ENCODE peak calls at places on chromosomes 5 and 9, in nine cellular contexts. H, E, N, B, O, C, X, L and Y are unnamed samples.

GRCh38 chr9:70058569-70059161 is 15.0 kb downstream of the MAMDC2 start:
- DNase-seq in N (no peak), O (no peak), L (no peak), H (no peak), B (no peak), E (no peak), C (no peak), X (no peak), Y (no peak)

GRCh38 chr9:16132513-16132912 is 579.7 kb downstream of the CCDC171 start:
- DNase-seq in C (peak; percentile 67), H (peak; percentile 74), L (no peak), B (no peak), N (no peak), X (no peak), O (peak; percentile 70), E (no peak), Y (no peak)

GRCh38 chr9:83637389-83637788 is 14.4 kb downstream of the IDNK start:
- DNase-seq in C (no peak), N (no peak), E (no peak), H (no peak), O (no peak), B (no peak), X (no peak), L (no peak), Y (no peak)

GRCh38 chr9:106075991-106076390 is 381.6 kb downstream of the TMEM38B start:
- DNase-seq in O (peak; percentile 93), C (no peak), X (no peak), B (no peak), H (peak; percentile 16), E (no peak), L (no peak), N (no peak), Y (no peak)

GRCh38 chr9:97514531-97514930 is 13.1 kb downstream of the TMOD1 start:
- DNase-seq in B (no peak), C (no peak), L (peak; percentile 47), E (peak; percentile 45), N (no peak), H (no peak), O (no peak), X (no peak), Y (no peak)

GRCh38 chr9:85108229-85108628 is 438.7 kb downstream of the NTRK2 start:
- DNase-seq in H (no peak), C (no peak), X (peak; percentile 28), N (no peak), L (no peak), E (no peak), O (no peak), B (no peak), Y (no peak)

GRCh38 chr9:9949368-9949767 is 663.4 kb downstream of the PTPRD start:
- DNase-seq in N (no peak), L (no peak), E (no peak), O (no peak), H (no peak), C (no peak), B (no peak), X (no peak), Y (no peak)

GRCh38 chr9:127714916-127715442 is 484 bp downstream of the PTRH1 start:
- DNase-seq in L (no peak), X (peak; percentile 58), C (no peak), B (no peak), O (no peak), H (no peak), N (no peak), E (peak; percentile 37), Y (no peak)

GRCh38 chr5:56649569-56649968 is 165.8 kb upstream of the MAP3K1 start:
- DNase-seq in B (no peak), N (no peak), C (peak; percentile 8), X (no peak), O (no peak), E (peak; percentile 31), L (peak; percentile 14), H (peak; percentile 79), Y (no peak)

GRCh38 chr5:138972230-138972629 is 97.1 kb upstream of the LRRTM2 start:
- DNase-seq in L (no peak), E (no peak), C (peak; percentile 58), O (no peak), N (no peak), B (no peak), H (no peak), X (no peak), Y (no peak)

GRCh38 chr5:66406761-66407289 is 189.4 kb upstream of the MAST4 start:
- DNase-seq in O (peak; percentile 28), L (no peak), C (no peak), X (no peak), B (no peak), N (no peak), E (no peak), H (no peak), Y (no peak)

GRCh38 chr5:1130218-1130946 is 18.5 kb upstream of the SLC12A7 start:
- DNase-seq in E (no peak), X (no peak), N (no peak), L (no peak), O (no peak), C (no peak), B (no peak), H (no peak), Y (no peak)

GRCh38 chr5:131825404-131826013 is 28.7 kb upstream of the FNIP1 start:
- DNase-seq in L (no peak), E (no peak), H (no peak), C (no peak), X (no peak), O (no peak), B (no peak), N (no peak), Y (no peak)

GRCh38 chr5:125348221-125348692 is 601.8 kb upstream of the ZNF608 start:
- DNase-seq in N (no peak), X (no peak), C (peak; percentile 66), H (peak; percentile 75), O (peak; percentile 33), E (peak; percentile 35), L (peak; percentile 33), B (no peak), Y (no peak)

GRCh38 chr5:96111080-96111756 is 149.6 kb upstream of the ELL2 start:
- DNase-seq in B (no peak), O (no peak), X (no peak), L (no peak), C (no peak), E (no peak), N (no peak), H (no peak), Y (no peak)

GRCh38 chr9:93467062-93467416 is 13.7 kb upstream of the FAM120AOS start:
- DNase-seq in X (no peak), N (no peak), C (no peak), O (peak; percentile 27), E (no peak), L (no peak), B (no peak), H (no peak), Y (no peak)

DNA sequence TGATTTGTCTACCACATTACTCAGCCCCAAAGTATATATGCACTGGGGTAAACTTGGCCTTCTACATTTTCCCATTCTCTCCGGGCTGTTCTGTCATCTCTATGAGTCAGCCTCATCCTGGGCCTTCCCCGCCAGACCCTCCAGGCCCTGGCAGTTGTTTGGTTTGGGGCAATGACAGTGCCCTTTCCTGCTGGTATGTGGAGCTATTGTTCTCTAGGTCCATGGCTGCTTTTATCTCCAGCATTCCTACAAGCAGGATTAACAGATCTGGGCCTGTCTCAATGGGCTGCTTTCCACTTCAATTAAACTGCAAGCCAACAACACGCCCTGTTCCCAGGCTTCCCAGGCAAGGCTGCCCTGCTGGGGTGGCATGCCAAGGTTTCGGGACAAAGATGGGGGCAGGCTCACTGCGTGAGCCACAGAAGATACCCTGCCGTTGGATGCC is 136.4 kb downstream of the SLIT3 start:
- DNase-seq in C (peak; percentile 94), X (no peak), B (no peak), E (no peak), L (no peak), H (peak; percentile 55), O (peak; percentile 89), N (no peak), Y (no peak)
- TF ChIP-seq CTCF in C (no peak), X (no peak), B (no peak), E (no peak), L (no peak), H (no peak), O (no peak), N (no peak), Y (no peak)

GRCh38 chr5:107269678-107270077 is 401.1 kb downstream of the EFNA5 start:
- DNase-seq in O (no peak), H (no peak), E (no peak), B (no peak), L (no peak), N (no peak), C (no peak), X (no peak), Y (no peak)
- TF ChIP-seq CTCF in O (no peak), H (no peak), E (no peak), B (no peak), L (no peak), N (no peak), C (no peak), X (no peak), Y (no peak)

DNA sequence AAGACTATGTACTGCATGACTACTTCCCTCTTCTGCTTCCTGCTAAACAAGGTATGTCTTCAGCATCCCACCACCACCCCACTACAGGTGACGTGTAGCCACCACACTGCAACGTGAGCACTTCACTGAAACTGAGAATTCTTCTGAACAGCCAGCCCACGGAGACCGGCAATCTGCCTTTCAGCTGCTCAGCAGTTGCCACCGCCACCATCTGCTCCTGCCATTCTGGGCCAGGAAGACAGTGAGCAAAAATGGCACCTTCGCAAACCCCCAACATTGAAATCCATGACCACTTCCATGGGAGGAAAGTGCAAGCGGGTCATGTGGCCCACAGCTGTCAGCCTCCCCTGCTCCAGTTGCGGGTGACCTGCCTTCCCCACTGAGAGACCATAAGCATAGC is 443.4 kb upstream of the ST8SIA4 start:
- DNase-seq in O (no peak), B (no peak), C (no peak), H (no peak), L (no peak), X (no peak), E (no peak), N (no peak), Y (no peak)
- TF ChIP-seq CTCF in O (no peak), B (no peak), C (no peak), H (no peak), L (no peak), X (no peak), E (no peak), N (no peak), Y (no peak)

GRCh38 chr5:111143910-111144309 is 51.8 kb downstream of the WDR36 start:
- DNase-seq in L (peak; percentile 35), H (peak; percentile 98), O (peak; percentile 97), X (no peak), N (no peak), C (peak; percentile 98), B (peak; percentile 61), E (peak; percentile 74), Y (peak; percentile 81)

GRCh38 chr5:111146053-111146452 is 53.9 kb downstream of the WDR36 start:
- DNase-seq in X (no peak), L (no peak), B (no peak), N (no peak), C (no peak), E (no peak), O (no peak), H (no peak), Y (no peak)

GRCh38 chr5:111147502-111147901 is 55.4 kb downstream of the WDR36 start:
- DNase-seq in L (no peak), H (no peak), E (no peak), N (no peak), X (no peak), O (peak; percentile 3), C (no peak), B (no peak), Y (no peak)

GRCh38 chr5:111144352-111144930 is 52.3 kb downstream of the WDR36 start:
- DNase-seq in O (peak; percentile 26), X (peak; percentile 49), N (no peak), H (peak; percentile 56), E (no peak), L (no peak), B (no peak), C (peak; percentile 57), Y (no peak)

GRCh38 chr5:111142932-111143331 is 50.8 kb downstream of the WDR36 start:
- DNase-seq in X (no peak), N (no peak), L (no peak), B (no peak), H (peak; percentile 52), C (peak; percentile 22), E (no peak), O (peak; percentile 28), Y (no peak)
- TF ChIP-seq CTCF in X (peak; percentile 27), N (no peak), L (no peak), B (no peak), H (no peak), C (no peak), E (no peak), O (no peak), Y (peak; percentile 10)